ENCODE peak calls at places on chromosomes 3 and 15, in nine cellular contexts. One of them, this sample, is unnamed.

GRCh38 chr15:65400760-65401606 is 21.8 kb downstream of the IGDCC4 start:
- DNase-seq in fibroblast of mammary gland: peak
- DNase-seq in astrocyte of the spinal cord: peak
- DNase-seq in fibroblast of pulmonary artery: peak
- DNase-seq in HFF-Myc: peak
- DNase-seq in ovary: peak
- DNase-seq in epithelial cell of proximal tubule: no peak
- DNase-seq in cardiac fibroblast: peak
- DNase-seq in tibial nerve: no peak
- DNase-seq in this sample: peak

GRCh38 chr3:6680119-6680806 is 180.7 kb upstream of the GRM7 start:
- DNase-seq in astrocyte of the spinal cord: no peak
- DNase-seq in fibroblast of pulmonary artery: no peak
- DNase-seq in fibroblast of mammary gland: no peak
- DNase-seq in epithelial cell of proximal tubule: no peak
- DNase-seq in ovary: no peak
- DNase-seq in tibial nerve: no peak
- DNase-seq in HFF-Myc: no peak
- DNase-seq in cardiac fibroblast: no peak
- DNase-seq in this sample: no peak

GRCh38 chr15:44565387-44566169 is 28.6 kb downstream of the EIF3J start:
- DNase-seq in ovary: no peak
- DNase-seq in cardiac fibroblast: no peak
- DNase-seq in astrocyte of the spinal cord: no peak
- DNase-seq in tibial nerve: no peak
- DNase-seq in fibroblast of mammary gland: no peak
- DNase-seq in HFF-Myc: no peak
- DNase-seq in fibroblast of pulmonary artery: no peak
- DNase-seq in epithelial cell of proximal tubule: no peak
- DNase-seq in this sample: no peak

GRCh38 chr15:78434134-78434533 is 3.9 kb upstream of the IREB2 start:
- DNase-seq in fibroblast of pulmonary artery: no peak
- DNase-seq in epithelial cell of proximal tubule: no peak
- DNase-seq in ovary: no peak
- DNase-seq in tibial nerve: no peak
- DNase-seq in cardiac fibroblast: no peak
- DNase-seq in astrocyte of the spinal cord: no peak
- DNase-seq in fibroblast of mammary gland: no peak
- DNase-seq in HFF-Myc: no peak
- DNase-seq in this sample: no peak

GRCh38 chr15:78668987-78669386 is 28.0 kb upstream of the CHRNB4 start:
- DNase-seq in cardiac fibroblast: no peak
- DNase-seq in fibroblast of pulmonary artery: no peak
- DNase-seq in ovary: no peak
- DNase-seq in astrocyte of the spinal cord: no peak
- DNase-seq in HFF-Myc: no peak
- DNase-seq in epithelial cell of proximal tubule: no peak
- DNase-seq in fibroblast of mammary gland: no peak
- DNase-seq in tibial nerve: no peak
- DNase-seq in this sample: no peak

GRCh38 chr3:108001457-108001856 is 89.4 kb downstream of the CD47 start:
- DNase-seq in tibial nerve: no peak
- DNase-seq in fibroblast of mammary gland: peak
- DNase-seq in epithelial cell of proximal tubule: no peak
- DNase-seq in cardiac fibroblast: peak
- DNase-seq in astrocyte of the spinal cord: no peak
- DNase-seq in ovary: no peak
- DNase-seq in HFF-Myc: no peak
- DNase-seq in fibroblast of pulmonary artery: no peak
- DNase-seq in this sample: peak

GRCh38 chr3:10284496-10284895 is 8.3 kb downstream of the GHRL start:
- DNase-seq in fibroblast of pulmonary artery: no peak
- DNase-seq in ovary: no peak
- DNase-seq in HFF-Myc: no peak
- DNase-seq in astrocyte of the spinal cord: no peak
- DNase-seq in fibroblast of mammary gland: no peak
- DNase-seq in tibial nerve: no peak
- DNase-seq in epithelial cell of proximal tubule: no peak
- DNase-seq in cardiac fibroblast: no peak
- DNase-seq in this sample: no peak

GRCh38 chr3:23863060-23863459 is 53.7 kb downstream of the NKIRAS1 start:
- DNase-seq in astrocyte of the spinal cord: no peak
- DNase-seq in epithelial cell of proximal tubule: no peak
- DNase-seq in fibroblast of mammary gland: no peak
- DNase-seq in tibial nerve: no peak
- DNase-seq in fibroblast of pulmonary artery: no peak
- DNase-seq in cardiac fibroblast: no peak
- DNase-seq in ovary: no peak
- DNase-seq in HFF-Myc: no peak
- DNase-seq in this sample: no peak

GRCh38 chr3:197878427-197878826 is 71.6 kb upstream of the RPL35A start:
- DNase-seq in astrocyte of the spinal cord: no peak
- DNase-seq in ovary: no peak
- DNase-seq in fibroblast of pulmonary artery: no peak
- DNase-seq in tibial nerve: no peak
- DNase-seq in epithelial cell of proximal tubule: no peak
- DNase-seq in fibroblast of mammary gland: peak
- DNase-seq in cardiac fibroblast: no peak
- DNase-seq in HFF-Myc: no peak
- DNase-seq in this sample: no peak

GRCh38 chr3:150223090-150223489 is 185.0 kb upstream of the TSC22D2 start:
- DNase-seq in fibroblast of pulmonary artery: no peak
- DNase-seq in ovary: no peak
- DNase-seq in tibial nerve: no peak
- DNase-seq in astrocyte of the spinal cord: no peak
- DNase-seq in HFF-Myc: no peak
- DNase-seq in epithelial cell of proximal tubule: no peak
- DNase-seq in cardiac fibroblast: no peak
- DNase-seq in fibroblast of mammary gland: no peak
- DNase-seq in this sample: no peak

GRCh38 chr3:89116486-89116885 is 9.1 kb downstream of the EPHA3 start:
- DNase-seq in fibroblast of pulmonary artery: no peak
- DNase-seq in ovary: no peak
- DNase-seq in fibroblast of mammary gland: peak
- DNase-seq in HFF-Myc: peak
- DNase-seq in astrocyte of the spinal cord: peak
- DNase-seq in cardiac fibroblast: no peak
- DNase-seq in tibial nerve: no peak
- DNase-seq in epithelial cell of proximal tubule: no peak
- DNase-seq in this sample: peak

GRCh38 chr3:140501054-140501769 is 176.7 kb upstream of the TRIM42 start:
- DNase-seq in fibroblast of pulmonary artery: no peak
- DNase-seq in epithelial cell of proximal tubule: peak
- DNase-seq in cardiac fibroblast: no peak
- DNase-seq in tibial nerve: no peak
- DNase-seq in HFF-Myc: no peak
- DNase-seq in astrocyte of the spinal cord: no peak
- DNase-seq in ovary: no peak
- DNase-seq in fibroblast of mammary gland: no peak
- DNase-seq in this sample: peak

GRCh38 chr3:140499114-140499757 is 178.6 kb upstream of the TRIM42 start:
- DNase-seq in fibroblast of pulmonary artery: peak
- DNase-seq in cardiac fibroblast: peak
- DNase-seq in tibial nerve: no peak
- DNase-seq in ovary: no peak
- DNase-seq in fibroblast of mammary gland: peak
- DNase-seq in astrocyte of the spinal cord: peak
- DNase-seq in epithelial cell of proximal tubule: no peak
- DNase-seq in HFF-Myc: no peak
- DNase-seq in this sample: peak

GRCh38 chr3:140501770-140502364 is 176.0 kb upstream of the TRIM42 start:
- DNase-seq in fibroblast of mammary gland: no peak
- DNase-seq in astrocyte of the spinal cord: no peak
- DNase-seq in tibial nerve: no peak
- DNase-seq in HFF-Myc: no peak
- DNase-seq in fibroblast of pulmonary artery: no peak
- DNase-seq in cardiac fibroblast: no peak
- DNase-seq in ovary: no peak
- DNase-seq in epithelial cell of proximal tubule: no peak
- DNase-seq in this sample: no peak

GRCh38 chr3:140497331-140497730 is 180.5 kb upstream of the TRIM42 start:
- DNase-seq in HFF-Myc: no peak
- DNase-seq in fibroblast of pulmonary artery: no peak
- DNase-seq in ovary: no peak
- DNase-seq in cardiac fibroblast: no peak
- DNase-seq in tibial nerve: no peak
- DNase-seq in epithelial cell of proximal tubule: no peak
- DNase-seq in astrocyte of the spinal cord: no peak
- DNase-seq in fibroblast of mammary gland: no peak
- DNase-seq in this sample: no peak

GRCh38 chr3:140500473-140500872 is 177.4 kb upstream of the TRIM42 start:
- DNase-seq in ovary: no peak
- DNase-seq in tibial nerve: no peak
- DNase-seq in cardiac fibroblast: no peak
- DNase-seq in fibroblast of pulmonary artery: no peak
- DNase-seq in HFF-Myc: no peak
- DNase-seq in epithelial cell of proximal tubule: no peak
- DNase-seq in astrocyte of the spinal cord: no peak
- DNase-seq in fibroblast of mammary gland: no peak
- DNase-seq in this sample: no peak
- TF ChIP-seq CTCF in ovary: no peak
- TF ChIP-seq CTCF in tibial nerve: no peak
- TF ChIP-seq CTCF in cardiac fibroblast: no peak
- TF ChIP-seq CTCF in fibroblast of pulmonary artery: no peak
- TF ChIP-seq CTCF in HFF-Myc: no peak
- TF ChIP-seq CTCF in epithelial cell of proximal tubule: no peak
- TF ChIP-seq CTCF in astrocyte of the spinal cord: no peak
- TF ChIP-seq CTCF in fibroblast of mammary gland: no peak
- TF ChIP-seq CTCF in this sample: no peak

DNA sequence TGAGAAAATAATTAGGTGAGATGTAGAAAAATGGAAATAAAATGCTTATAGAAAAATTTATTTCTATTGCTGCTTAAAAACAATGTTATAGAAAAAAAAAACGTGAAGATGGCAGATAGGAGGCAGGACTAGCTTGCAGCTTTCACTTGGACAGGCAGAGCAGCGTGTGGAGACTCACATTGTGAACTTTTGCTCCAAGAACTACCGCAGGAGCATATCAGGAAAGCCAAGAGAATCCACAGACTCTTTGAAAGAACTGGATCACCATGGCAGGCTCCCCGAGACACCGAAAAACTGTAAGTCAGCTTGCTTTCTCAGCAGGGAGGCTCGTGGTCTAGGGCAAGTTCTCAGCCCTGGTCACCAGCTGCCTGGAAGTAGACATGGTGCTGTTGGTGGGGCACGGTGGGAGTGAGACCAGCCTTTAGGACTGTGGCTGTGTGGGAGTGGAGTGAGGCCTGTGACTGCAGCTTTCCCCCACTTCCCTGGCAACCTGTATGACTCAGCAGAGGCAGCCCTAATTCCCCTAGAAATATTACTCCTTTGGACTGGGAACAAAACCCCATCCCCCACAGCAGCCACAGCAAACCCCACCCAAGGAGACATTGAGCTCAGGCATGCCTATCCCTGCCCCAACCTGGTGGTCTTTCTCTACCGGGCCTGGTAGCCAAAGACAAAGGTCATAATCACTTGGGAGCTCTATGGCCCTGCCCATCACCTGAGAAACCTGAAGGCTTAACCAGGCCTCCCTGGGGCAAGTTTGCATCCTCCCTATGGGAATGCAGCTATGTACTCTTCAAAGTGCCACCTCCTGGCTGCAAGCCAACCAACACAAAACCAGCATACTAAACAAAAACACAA is 22.8 kb downstream of the STRIT1 start:
- DNase-seq in tibial nerve: no peak
- DNase-seq in astrocyte of the spinal cord: peak
- DNase-seq in HFF-Myc: no peak
- DNase-seq in cardiac fibroblast: no peak
- DNase-seq in epithelial cell of proximal tubule: no peak
- DNase-seq in ovary: no peak
- DNase-seq in fibroblast of pulmonary artery: peak
- DNase-seq in fibroblast of mammary gland: peak
- DNase-seq in this sample: no peak
- H3K4me3 ChIP-seq in tibial nerve: no peak
- H3K4me3 ChIP-seq in astrocyte of the spinal cord: no peak
- H3K4me3 ChIP-seq in HFF-Myc: no peak
- H3K4me3 ChIP-seq in cardiac fibroblast: no peak
- H3K4me3 ChIP-seq in epithelial cell of proximal tubule: no peak
- H3K4me3 ChIP-seq in ovary: no peak
- H3K4me3 ChIP-seq in fibroblast of pulmonary artery: no peak
- H3K4me3 ChIP-seq in fibroblast of mammary gland: no peak
- H3K4me3 ChIP-seq in this sample: no peak

DNA sequence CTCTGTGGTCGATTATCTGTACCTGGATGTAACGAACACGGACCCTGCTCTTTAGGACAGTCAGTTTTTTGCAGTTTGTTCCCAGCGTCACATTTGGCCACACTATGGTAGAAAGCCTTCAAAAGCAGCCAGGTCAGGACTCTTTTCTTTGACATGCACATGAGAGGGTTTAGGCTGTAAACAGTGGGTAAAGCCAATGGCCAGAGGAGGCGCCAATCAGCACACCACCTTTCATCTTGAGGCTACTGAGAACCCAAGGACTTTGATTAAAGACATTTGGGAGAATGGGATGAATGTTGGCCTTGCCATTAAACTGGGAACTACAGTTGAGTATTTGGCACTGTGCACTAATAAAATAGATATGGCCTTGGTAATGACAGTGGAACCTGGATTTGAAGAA is 225.9 kb downstream of the OXSM start:
- DNase-seq in fibroblast of pulmonary artery: no peak
- DNase-seq in cardiac fibroblast: no peak
- DNase-seq in astrocyte of the spinal cord: no peak
- DNase-seq in epithelial cell of proximal tubule: no peak
- DNase-seq in HFF-Myc: no peak
- DNase-seq in fibroblast of mammary gland: no peak
- DNase-seq in tibial nerve: no peak
- DNase-seq in ovary: no peak
- DNase-seq in this sample: no peak
- TF ChIP-seq CTCF in fibroblast of pulmonary artery: no peak
- TF ChIP-seq CTCF in cardiac fibroblast: no peak
- TF ChIP-seq CTCF in astrocyte of the spinal cord: no peak
- TF ChIP-seq CTCF in epithelial cell of proximal tubule: no peak
- TF ChIP-seq CTCF in HFF-Myc: no peak
- TF ChIP-seq CTCF in fibroblast of mammary gland: no peak
- TF ChIP-seq CTCF in tibial nerve: no peak
- TF ChIP-seq CTCF in ovary: no peak
- TF ChIP-seq CTCF in this sample: no peak

DNA sequence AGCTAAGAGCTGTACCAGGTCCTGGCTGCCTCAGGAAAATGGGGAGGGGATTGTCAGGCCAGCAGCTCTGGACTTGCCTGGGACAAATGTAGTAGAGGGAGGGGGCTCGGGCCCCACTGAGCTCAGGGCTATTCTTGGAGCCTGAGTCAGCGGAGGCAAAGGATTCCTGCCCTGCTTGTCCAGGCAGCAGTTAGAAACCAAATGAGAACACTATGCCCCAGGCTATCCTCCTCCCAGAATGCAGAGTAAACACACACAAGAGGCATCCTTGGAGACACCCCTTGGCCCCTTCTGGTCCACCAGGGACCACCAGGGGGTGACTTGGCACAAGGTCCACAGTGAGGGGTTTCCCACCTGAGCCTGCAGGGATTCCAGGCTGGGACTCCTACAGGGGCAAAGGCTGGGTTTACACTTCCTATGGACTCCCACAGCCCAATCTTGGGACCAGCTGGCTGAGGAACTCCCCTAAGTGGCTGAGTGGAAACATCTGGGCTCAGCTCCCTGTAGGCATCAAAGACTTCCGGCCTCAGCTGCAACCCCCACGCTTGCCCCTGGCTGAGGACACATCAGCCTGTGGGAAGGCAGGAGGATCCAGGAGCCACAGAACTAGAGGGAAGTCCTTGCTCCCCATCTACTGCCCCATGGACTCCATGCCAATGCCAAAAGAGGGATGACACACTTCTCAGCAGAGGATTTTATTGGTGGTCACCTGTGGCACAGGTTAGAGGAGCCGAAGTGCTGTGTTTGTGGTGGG is 3.4 kb upstream of the COL7A1 start:
- DNase-seq in epithelial cell of proximal tubule: no peak
- DNase-seq in astrocyte of the spinal cord: peak
- DNase-seq in fibroblast of mammary gland: peak
- DNase-seq in cardiac fibroblast: peak
- DNase-seq in tibial nerve: no peak
- DNase-seq in HFF-Myc: peak
- DNase-seq in ovary: peak
- DNase-seq in fibroblast of pulmonary artery: peak
- DNase-seq in this sample: peak
- H3K4me3 ChIP-seq in epithelial cell of proximal tubule: no peak
- H3K4me3 ChIP-seq in astrocyte of the spinal cord: no peak
- H3K4me3 ChIP-seq in fibroblast of mammary gland: no peak
- H3K4me3 ChIP-seq in cardiac fibroblast: no peak
- H3K4me3 ChIP-seq in tibial nerve: no peak
- H3K4me3 ChIP-seq in HFF-Myc: peak
- H3K4me3 ChIP-seq in ovary: no peak
- H3K4me3 ChIP-seq in fibroblast of pulmonary artery: no peak
- H3K4me3 ChIP-seq in this sample: peak

This sample was measured in AG10803.